ENCODE peak calls at places on chromosomes 6 and 20, in six cellular contexts. X, D, V, H, K and S are unnamed samples.

GRCh38 chr6:10837009-10837691 is 1.2 kb downstream of the MAK start:
- DNase-seq in X (no peak), D (peak), V (no peak), H (peak), K (no peak), S (no peak)

GRCh38 chr6:2684059-2684749 is 66.5 kb downstream of the MYLK4 start:
- DNase-seq in X (no peak), D (no peak), V (no peak), H (peak), K (no peak), S (no peak)

GRCh38 chr6:11977738-11978137 is 34.4 kb upstream of the HIVEP1 start:
- DNase-seq in X (no peak), D (no peak), V (no peak), H (no peak), K (no peak), S (no peak)

GRCh38 chr6:111221804-111222203 is 134.5 kb downstream of the SLC16A10 start:
- DNase-seq in X (no peak), D (no peak), V (no peak), H (no peak), K (no peak), S (no peak)

GRCh38 chr6:114172861-114173260 is 170.0 kb downstream of the HS3ST5 start:
- DNase-seq in X (no peak), D (no peak), V (no peak), H (no peak), K (no peak), S (no peak)

GRCh38 chr6:117265425-117266266 is at the start of gene VGLL2:
- DNase-seq in X (peak), D (peak), V (no peak), H (no peak), K (peak), S (no peak)

GRCh38 chr20:58271596-58272460 is 37.7 kb upstream of the RAB22A start:
- DNase-seq in X (no peak), D (peak), V (no peak), H (no peak), K (no peak), S (no peak)

GRCh38 chr20:57748601-57749130 is 38.9 kb upstream of the PMEPA1 start:
- DNase-seq in X (no peak), D (peak), V (peak), H (no peak), K (peak), S (no peak)

GRCh38 chr6:17584241-17584803 is 15.8 kb upstream of the FAM8A1 start:
- DNase-seq in X (no peak), D (peak), V (no peak), H (peak), K (peak), S (no peak)

GRCh38 chr6:82959385-82959941 is 106.2 kb downstream of the UBE3D start:
- DNase-seq in X (peak), D (no peak), V (no peak), H (no peak), K (no peak), S (no peak)

GRCh38 chr6:52500268-52501129 is 76.4 kb downstream of the TRAM2 start:
- DNase-seq in X (no peak), D (no peak), V (no peak), H (no peak), K (no peak), S (no peak)

GRCh38 chr20:25021336-25021735 is 28.8 kb upstream of the APMAP start:
- DNase-seq in X (no peak), D (no peak), V (no peak), H (no peak), K (no peak), S (no peak)

GRCh38 chr6:140441256-140441655 is 1066.8 kb upstream of the CITED2 start:
- DNase-seq in X (peak), D (peak), V (no peak), H (peak), K (peak), S (peak)

GRCh38 chr20:44019638-44020335 is 105.1 kb downstream of the TOX2 start:
- DNase-seq in X (no peak), D (no peak), V (no peak), H (no peak), K (no peak), S (no peak)

GRCh38 chr6:15897063-15897934 is 231.6 kb upstream of the MYLIP start:
- DNase-seq in X (no peak), D (no peak), V (no peak), H (peak), K (no peak), S (no peak)

GRCh38 chr6:128235556-128235955 is 284.8 kb downstream of the PTPRK start:
- DNase-seq in X (no peak), D (no peak), V (no peak), H (no peak), K (no peak), S (no peak)

GRCh38 chr6:88585081-88585692 is 378.2 kb downstream of the RNGTT start:
- DNase-seq in X (no peak), D (no peak), V (no peak), H (no peak), K (no peak), S (no peak)

GRCh38 chr6:160510199-160510598 is 153.9 kb downstream of the LPA start:
- DNase-seq in X (no peak), D (no peak), V (no peak), H (peak), K (no peak), S (no peak)

GRCh38 chr6:119312875-119313338 is 36.7 kb downstream of the MAN1A1 start:
- DNase-seq in X (no peak), D (no peak), V (no peak), H (peak), K (peak), S (no peak)

GRCh38 chr6:11217360-11218076 is 14.9 kb downstream of the NEDD9 start:
- DNase-seq in X (no peak), D (no peak), V (peak), H (no peak), K (peak), S (no peak)

GRCh38 chr20:36836591-36837329 is 39.2 kb upstream of the TLDC2 start:
- DNase-seq in X (peak), D (peak), V (no peak), H (peak), K (peak), S (peak)

GRCh38 chr20:47561175-47561574 is 59.5 kb downstream of the NCOA3 start:
- DNase-seq in X (no peak), D (no peak), V (no peak), H (no peak), K (no peak), S (no peak)

GRCh38 chr6:11218827-11219826 is 13.3 kb downstream of the NEDD9 start:
- DNase-seq in X (no peak), D (no peak), V (no peak), H (no peak), K (peak), S (no peak)

GRCh38 chr6:90835584-90836212 is 248.8 kb upstream of the MAP3K7 start:
- DNase-seq in X (no peak), D (no peak), V (no peak), H (no peak), K (no peak), S (no peak)

GRCh38 chr20:61667056-61667792 is 398.5 kb downstream of the TAF4 start:
- DNase-seq in X (no peak), D (no peak), V (no peak), H (no peak), K (no peak), S (no peak)

GRCh38 chr6:148405893-148406292 is 63.3 kb downstream of the SASH1 start:
- DNase-seq in X (no peak), D (no peak), V (no peak), H (no peak), K (no peak), S (no peak)

GRCh38 chr6:170152111-170152926 is 138.6 kb downstream of the DLL1 start:
- DNase-seq in X (peak), D (no peak), V (no peak), H (no peak), K (no peak), S (no peak)

GRCh38 chr6:10655508-10656055 is 38.8 kb downstream of the C6orf52 start:
- DNase-seq in X (no peak), D (no peak), V (peak), H (no peak), K (no peak), S (no peak)

GRCh38 chr6:50924758-50925157 is 106.1 kb downstream of the TFAP2B start:
- DNase-seq in X (no peak), D (no peak), V (no peak), H (no peak), K (no peak), S (no peak)

GRCh38 chr6:53765270-53765669 is 29.5 kb upstream of the LRRC1 start:
- DNase-seq in X (no peak), D (no peak), V (no peak), H (no peak), K (no peak), S (no peak)

GRCh38 chr6:6622557-6622956 is 34.0 kb downstream of the LY86 start:
- DNase-seq in X (no peak), D (no peak), V (no peak), H (no peak), K (no peak), S (no peak)

GRCh38 chr20:9142809-9143208 is 73.9 kb downstream of the PLCB4 start:
- DNase-seq in X (no peak), D (no peak), V (no peak), H (no peak), K (no peak), S (no peak)

GRCh38 chr6:158807515-158808441 is 11.4 kb downstream of the EZR start:
- DNase-seq in X (no peak), D (no peak), V (no peak), H (peak), K (no peak), S (no peak)

GRCh38 chr6:26556263-26557070 is 18.3 kb downstream of the HMGN4 start:
- DNase-seq in X (peak), D (peak), V (no peak), H (peak), K (peak), S (peak)

GRCh38 chr6:80742481-80742880 is 636.0 kb downstream of the BCKDHB start:
- DNase-seq in X (no peak), D (no peak), V (no peak), H (peak), K (peak), S (no peak)

GRCh38 chr6:41562633-41562975 is 16.4 kb downstream of the FOXP4 start:
- DNase-seq in X (no peak), D (no peak), V (no peak), H (no peak), K (no peak), S (no peak)

GRCh38 chr6:83815631-83816030 is 37.5 kb upstream of the RIPPLY2 start:
- DNase-seq in X (no peak), D (peak), V (no peak), H (no peak), K (no peak), S (no peak)

DNA sequence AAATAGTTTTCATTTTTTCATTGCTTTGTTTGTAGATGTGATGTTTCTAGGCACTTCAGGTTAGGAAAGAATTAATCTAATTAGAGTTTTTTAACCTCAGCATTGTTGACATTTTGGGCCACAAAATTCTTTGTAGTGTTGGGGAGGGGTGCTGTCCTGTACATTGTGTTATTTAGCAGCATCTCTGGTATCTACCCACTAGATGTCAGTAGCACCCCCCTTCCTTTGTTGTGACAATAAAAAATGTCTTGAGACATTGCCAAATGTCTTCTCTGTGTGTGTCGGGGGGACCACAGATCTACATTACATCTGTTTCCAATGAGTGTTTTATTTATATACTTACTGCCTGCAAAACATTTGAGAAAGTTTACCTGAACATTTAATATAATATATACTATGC is 45.6 kb downstream of the EYA4 start:
- DNase-seq in X (no peak), D (no peak), V (no peak), H (peak), K (no peak), S (no peak)
- TF ChIP-seq GABPA in X (no peak), D (no peak), V (no peak), H (no peak), K (no peak), S (no peak)

GRCh38 chr6:152356659-152357058 is 280.5 kb downstream of the SYNE1 start:
- DNase-seq in X (no peak), D (no peak), V (no peak), H (peak), K (peak), S (peak)
- TF ChIP-seq CTCF in X (no peak), D (peak), V (peak), H (peak), K (peak), S (peak)

DNA sequence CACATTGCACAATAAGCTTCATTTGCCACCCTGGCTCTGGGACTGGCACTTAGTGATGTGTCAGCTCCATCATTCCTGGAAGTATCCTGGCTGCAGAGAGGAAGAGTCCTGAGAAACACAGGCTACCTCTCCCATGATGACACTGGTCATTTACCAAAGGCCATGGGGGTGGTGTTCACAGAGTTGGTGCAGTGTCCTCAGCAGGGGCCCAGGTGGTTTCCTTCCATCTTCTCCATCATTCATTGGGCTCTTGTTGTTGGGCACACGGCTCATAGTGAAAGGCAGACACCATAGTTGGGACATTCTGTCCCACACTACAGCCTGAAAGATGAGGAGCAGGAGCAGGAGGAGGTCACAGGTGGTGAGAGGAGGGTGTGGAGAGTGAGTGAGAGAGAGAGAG is 15.8 kb upstream of the CST1 start:
- DNase-seq in X (no peak), D (no peak), V (no peak), H (no peak), K (no peak), S (no peak)
- TF ChIP-seq GABPA in X (no peak), D (no peak), V (no peak), H (no peak), K (no peak), S (no peak)

GRCh38 chr6:4969609-4970285 is 34.1 kb downstream of the RPP40 start:
- DNase-seq in X (no peak), D (no peak), V (no peak), H (no peak), K (no peak), S (no peak)
- TF ChIP-seq CTCF in X (no peak), D (no peak), V (no peak), H (no peak), K (no peak), S (no peak)